ENCODE peak calls at places on chromosomes 11 and 22, in eight cellular contexts. U is PC-3, O is PC-9, G is HCT116, T is endothelial cell of umbilical vein, P is neural progenitor cell, D is MM.1S, N is fibroblast of lung. H is an unnamed sample.

GRCh38 chr11:99068832-99069231 is 48.1 kb downstream of the CNTN5 start:
- DNase-seq in U (peak; percentile 37), O (no peak), G (no peak), T (no peak), P (no peak), D (peak; percentile 67), N (no peak), H (no peak)

GRCh38 chr22:28181332-28181731 is 262.3 kb upstream of the PITPNB start:
- DNase-seq in U (peak; percentile 3), O (peak; percentile 81), G (no peak), T (peak; percentile 26), P (no peak), D (no peak), N (no peak), H (peak; percentile 39)

GRCh38 chr22:43446037-43446803 is 34.4 kb downstream of the MPPED1 start:
- DNase-seq in U (peak; percentile 48), O (no peak), G (no peak), T (peak; percentile 7), P (no peak), D (no peak), N (no peak), H (no peak)

GRCh38 chr11:46247664-46248063 is 29.8 kb upstream of the CREB3L1 start:
- DNase-seq in U (peak; percentile 77), O (peak; percentile 72), G (peak; percentile 76), T (peak; percentile 58), P (peak; percentile 82), D (peak; percentile 33), N (peak; percentile 43), H (no peak)

GRCh38 chr11:587978-588380 is 11.7 kb downstream of the PHRF1 start:
- DNase-seq in U (no peak), O (no peak), G (no peak), T (no peak), P (no peak), D (no peak), N (peak; percentile 86), H (no peak)

GRCh38 chr11:22343411-22344032 is 5.3 kb downstream of the SLC17A6 start:
- DNase-seq in U (no peak), O (no peak), G (no peak), T (no peak), P (peak; percentile 46), D (no peak), N (no peak), H (no peak)

GRCh38 chr11:122851366-122852011 is 13.2 kb downstream of the CRTAM start:
- DNase-seq in U (no peak), O (no peak), G (no peak), T (no peak), P (no peak), D (peak; percentile 27), N (no peak), H (no peak)

GRCh38 chr22:39125622-39126021 is 26.9 kb downstream of the CBX7 start:
- DNase-seq in U (no peak), O (no peak), G (no peak), T (no peak), P (no peak), D (peak; percentile 92), N (no peak), H (no peak)

GRCh38 chr22:44193537-44193896 is 12.8 kb downstream of the PARVG start:
- DNase-seq in U (peak; percentile 62), O (peak; percentile 86), G (no peak), T (no peak), P (no peak), D (peak; percentile 57), N (no peak), H (no peak)

GRCh38 chr11:33377852-33378385 is 120.7 kb downstream of the HIPK3 start:
- DNase-seq in U (peak; percentile 45), O (no peak), G (no peak), T (peak; percentile 51), P (no peak), D (no peak), N (no peak), H (no peak)

GRCh38 chr11:33375688-33376311 is 118.6 kb downstream of the HIPK3 start:
- DNase-seq in U (peak; percentile 34), O (no peak), G (no peak), T (peak; percentile 13), P (peak; percentile 75), D (peak; percentile 16), N (peak; percentile 33), H (no peak)

GRCh38 chr11:33375236-33375635 is 118.1 kb downstream of the HIPK3 start:
- DNase-seq in U (no peak), O (peak; percentile 5), G (no peak), T (no peak), P (no peak), D (no peak), N (no peak), H (no peak)

GRCh38 chr11:33377100-33377851 is 120.1 kb downstream of the HIPK3 start:
- DNase-seq in U (no peak), O (no peak), G (no peak), T (peak; percentile 25), P (peak; percentile 5), D (no peak), N (no peak), H (no peak)

DNA sequence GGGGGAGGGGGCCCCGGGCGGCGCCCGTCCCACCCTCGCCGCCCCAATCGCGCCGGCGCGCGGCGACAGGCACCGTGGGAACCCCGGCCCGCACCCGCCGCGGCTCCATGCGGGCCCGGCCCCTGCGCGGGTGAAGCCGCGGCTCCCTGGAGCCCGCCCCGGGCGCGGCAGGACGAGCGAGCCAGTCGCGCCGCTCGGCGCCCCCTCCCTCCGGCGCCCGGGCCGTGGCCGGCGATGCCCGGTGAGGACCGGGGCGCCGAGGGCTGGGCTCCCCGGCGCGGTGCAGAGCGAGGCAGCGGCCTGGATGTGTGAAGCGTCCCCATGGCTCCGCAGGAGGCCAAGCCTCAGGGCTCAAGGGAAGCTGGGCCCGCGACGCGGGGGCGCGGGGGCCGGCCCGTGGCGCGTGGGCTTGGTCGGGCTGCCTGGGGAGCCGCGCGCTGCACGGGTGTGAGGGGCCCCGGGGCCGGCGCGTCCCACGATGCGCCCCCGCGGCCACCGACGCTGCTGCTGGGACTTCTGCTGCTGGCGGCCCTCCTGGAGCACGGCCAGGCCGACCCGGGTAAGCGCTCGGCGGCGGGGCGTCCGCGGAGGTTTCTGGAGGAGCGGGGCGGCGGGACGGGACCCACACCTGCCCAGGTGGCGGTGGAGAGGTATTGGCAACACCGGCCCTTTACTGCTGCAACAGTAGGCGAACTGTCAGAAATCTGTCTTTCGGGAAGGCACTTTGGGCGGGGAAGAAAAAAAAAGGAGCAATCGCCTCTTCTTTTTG is 119.3 kb downstream of the HIPK3 start:
- DNase-seq in U (no peak), O (no peak), G (no peak), T (no peak), P (peak; percentile 66), D (peak; percentile 27), N (no peak), H (no peak)
- TF ChIP-seq EZH2 in U (no peak), O (no peak), G (no peak), T (no peak), P (peak; percentile 84), D (no peak), N (no peak), H (no peak)

GRCh38 chr11:61683116-61683515 is 2.9 kb downstream of the DAGLA start:
- DNase-seq in U (no peak), O (no peak), G (no peak), T (no peak), P (no peak), D (no peak), N (no peak), H (no peak)
- TF ChIP-seq EZH2 in U (no peak), O (no peak), G (no peak), T (no peak), P (no peak), D (no peak), N (no peak), H (no peak)

DNA sequence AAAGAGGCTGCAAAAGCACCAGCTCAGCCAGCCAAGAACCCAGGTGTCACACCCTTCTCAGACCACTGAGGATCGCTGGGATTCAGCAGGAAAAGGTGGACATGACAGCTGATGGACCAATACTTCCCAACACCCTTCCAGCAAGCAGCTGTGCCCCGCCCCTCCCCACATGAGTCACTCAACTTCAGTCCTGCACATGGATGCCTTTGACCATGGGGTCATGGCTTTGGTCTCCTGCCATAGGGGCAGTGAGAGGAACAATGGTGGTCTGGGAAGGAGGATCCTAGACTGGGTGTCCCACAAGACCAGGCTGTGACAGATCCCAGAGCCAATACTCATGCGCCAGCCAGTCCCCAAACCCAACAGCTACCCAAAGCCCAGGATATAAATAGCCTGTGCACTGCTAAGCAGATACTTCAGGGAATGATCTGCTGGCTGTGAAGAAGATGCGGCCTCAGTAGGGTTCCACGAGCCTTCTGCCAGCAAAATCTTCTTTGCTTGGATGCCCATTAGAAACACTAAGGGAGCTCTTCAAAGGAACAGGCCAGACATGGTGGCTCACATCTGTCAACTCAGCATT is 5.5 kb upstream of the RGL4 start:
- DNase-seq in U (no peak), O (no peak), G (no peak), T (no peak), P (no peak), D (no peak), N (peak; percentile 31), H (no peak)
- TF ChIP-seq EZH2 in U (no peak), O (no peak), G (no peak), T (no peak), P (no peak), D (no peak), N (no peak), H (no peak)

DNA sequence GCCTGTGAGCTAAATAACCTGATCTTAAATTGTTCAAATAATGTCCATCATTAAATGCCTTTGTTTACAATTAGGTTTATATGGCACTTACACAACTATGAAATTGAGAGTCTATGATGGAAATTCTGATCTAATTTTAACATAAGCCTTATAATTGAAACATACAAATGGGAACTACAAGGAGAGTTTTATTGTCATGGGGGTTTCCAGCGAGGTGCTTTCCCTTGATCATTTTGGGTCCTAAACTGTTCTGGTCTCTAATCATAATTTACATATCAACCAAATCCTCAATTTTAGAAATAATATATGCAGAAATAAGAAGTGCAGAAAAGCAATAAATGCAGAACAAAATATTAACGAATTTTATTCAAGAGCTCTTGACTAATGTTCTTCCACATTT is 44.9 kb downstream of the RRAS2 start:
- DNase-seq in U (no peak), O (no peak), G (no peak), T (no peak), P (no peak), D (no peak), N (no peak), H (no peak)
- TF ChIP-seq EZH2 in U (no peak), O (no peak), G (no peak), T (no peak), P (no peak), D (no peak), N (no peak), H (no peak)

GRCh38 chr11:31802990-31803812 is 7.9 kb downstream of the PAX6 start:
- DNase-seq in U (no peak), O (no peak), G (no peak), T (no peak), P (peak; percentile 67), D (no peak), N (no peak), H (no peak)

GRCh38 chr11:31801298-31801702 is 9.8 kb downstream of the PAX6 start:
- DNase-seq in U (no peak), O (no peak), G (no peak), T (no peak), P (peak; percentile 36), D (no peak), N (no peak), H (no peak)

GRCh38 chr11:31802609-31802989 is 8.5 kb downstream of the PAX6 start:
- DNase-seq in U (no peak), O (no peak), G (no peak), T (no peak), P (peak; percentile 71), D (no peak), N (no peak), H (no peak)

GRCh38 chr11:31800398-31801265 is 10.5 kb downstream of the PAX6 start:
- DNase-seq in U (no peak), O (no peak), G (no peak), T (no peak), P (peak; percentile 24), D (no peak), N (no peak), H (no peak)

GRCh38 chr11:31802000-31802551 is 9.0 kb downstream of the PAX6 start:
- DNase-seq in U (no peak), O (no peak), G (no peak), T (no peak), P (no peak), D (no peak), N (no peak), H (no peak)
- TF ChIP-seq EZH2 in U (no peak), O (no peak), G (no peak), T (no peak), P (peak; percentile 21), D (no peak), N (no peak), H (no peak)

H was measured in SK-N-MC.